ENCODE peak calls at places on chromosome 19, in eight cellular contexts. H is smooth muscle cell of the brain vasculature; Y is stimulated activated CD4-positive, alpha-beta T cell treated with anti-CD3 and anti-CD28 coated beads, TNF-alpha, amount 100 ng/mL, for 24 hours; U is psoas muscle; J is mesenchymal stem cell; K is CD8-positive, alpha-beta T cell; S is stimulated activated CD8-positive, alpha-beta memory T cell treated with anti-CD3 and anti-CD28 coated beads, Interleukin-2, amount 100 ng/mL, for 1 hour; R is left ventricle myocardium inferior. W is an unnamed sample.

GRCh38 chr19:45010306-45010705 is 9.0 kb downstream of the RELB start:
- DNase-seq in H (no peak), Y (no peak), U (no peak), J (no peak), K (no peak), S (no peak), R (no peak), W (no peak)

GRCh38 chr19:41801682-41802317 is 5.4 kb downstream of the CEACAM3 start:
- DNase-seq in H (no peak), Y (no peak), U (no peak), J (no peak), K (no peak), S (no peak), R (no peak), W (no peak)

GRCh38 chr19:2444251-2445002 is 12.3 kb downstream of the LMNB2 start:
- DNase-seq in H (no peak), Y (no peak), U (no peak), J (no peak), K (no peak), S (no peak), R (no peak), W (no peak)

GRCh38 chr19:48363810-48364563 is at the start of the genes SYNGR4 and TMEM143:
- DNase-seq in H (peak; percentile 100), Y (peak; percentile 93), U (peak; percentile 99), J (peak; percentile 99), K (peak; percentile 98), S (peak; percentile 93), R (peak; percentile 99), W (peak; percentile 99)

GRCh38 chr19:14048439-14049153 is 13.3 kb downstream of the PALM3 start:
- DNase-seq in H (no peak), Y (peak; percentile 63), U (peak; percentile 41), J (peak; percentile 88), K (peak; percentile 68), S (peak; percentile 62), R (peak; percentile 44), W (no peak)

GRCh38 chr19:38735257-38735686 is 9.0 kb downstream of the CAPN12 start:
- DNase-seq in H (no peak), Y (no peak), U (no peak), J (no peak), K (peak; percentile 17), S (no peak), R (no peak), W (no peak)

GRCh38 chr19:36097036-36097435 is 13.9 kb upstream of the OVOL3 start:
- DNase-seq in H (no peak), Y (no peak), U (no peak), J (no peak), K (no peak), S (no peak), R (no peak), W (no peak)

GRCh38 chr19:39125199-39125553 is 410 bp upstream of the PAK4 start:
- DNase-seq in H (no peak), Y (no peak), U (no peak), J (no peak), K (no peak), S (no peak), R (no peak), W (no peak)

GRCh38 chr19:18698321-18699167 is 15.1 kb downstream of the CRTC1 start:
- DNase-seq in H (no peak), Y (no peak), U (no peak), J (no peak), K (no peak), S (no peak), R (no peak), W (no peak)

GRCh38 chr19:15902254-15902653 is 4.4 kb upstream of the CYP4F2 start:
- DNase-seq in H (no peak), Y (no peak), U (no peak), J (no peak), K (no peak), S (no peak), R (no peak), W (no peak)

GRCh38 chr19:14561832-14562351 is 10.0 kb downstream of the NDUFB7 start:
- DNase-seq in H (no peak), Y (no peak), U (peak; percentile 76), J (peak; percentile 25), K (no peak), S (no peak), R (peak; percentile 57), W (no peak)

GRCh38 chr19:3474015-3474414 is 6.3 kb downstream of the SMIM24 start:
- DNase-seq in H (no peak), Y (no peak), U (no peak), J (no peak), K (no peak), S (no peak), R (no peak), W (no peak)

GRCh38 chr19:47994209-47994802 is at the start of gene ELSPBP1:
- DNase-seq in H (no peak), Y (no peak), U (no peak), J (peak; percentile 21), K (no peak), S (no peak), R (no peak), W (no peak)

GRCh38 chr19:6577410-6578125 is 13.4 kb downstream of the CD70 start:
- DNase-seq in H (no peak), Y (no peak), U (no peak), J (no peak), K (no peak), S (no peak), R (no peak), W (no peak)

GRCh38 chr19:42193706-42194105 is 23.8 kb downstream of the DEDD2 start:
- DNase-seq in H (no peak), Y (no peak), U (no peak), J (no peak), K (no peak), S (no peak), R (no peak), W (no peak)

GRCh38 chr19:33225458-33225925 is at the start of gene SLC7A10:
- DNase-seq in H (no peak), Y (no peak), U (no peak), J (no peak), K (no peak), S (no peak), R (no peak), W (no peak)

GRCh38 chr19:30492581-30492980 is 120.4 kb downstream of the ZNF536 start:
- DNase-seq in H (no peak), Y (no peak), U (no peak), J (no peak), K (no peak), S (no peak), R (no peak), W (no peak)

GRCh38 chr19:29429021-29429420 is 96.8 kb upstream of the VSTM2B start:
- DNase-seq in H (no peak), Y (no peak), U (no peak), J (no peak), K (no peak), S (no peak), R (no peak), W (no peak)

GRCh38 chr19:46466536-46467199 is 4.7 kb downstream of the PNMA8A start:
- DNase-seq in H (no peak), Y (no peak), U (peak; percentile 60), J (peak; percentile 56), K (no peak), S (no peak), R (peak; percentile 56), W (no peak)

GRCh38 chr19:48152552-48152951 is 17.6 kb downstream of the LIG1 start:
- DNase-seq in H (no peak), Y (peak; percentile 54), U (peak; percentile 45), J (peak; percentile 61), K (peak; percentile 60), S (peak; percentile 52), R (peak; percentile 49), W (peak; percentile 18)

GRCh38 chr19:43606569-43607229 is 5.2 kb upstream of the SRRM5 start:
- DNase-seq in H (no peak), Y (no peak), U (no peak), J (no peak), K (no peak), S (no peak), R (no peak), W (no peak)

GRCh38 chr19:10975374-10976036 is 14.7 kb downstream of the SMARCA4 start:
- DNase-seq in H (no peak), Y (no peak), U (peak; percentile 60), J (peak; percentile 73), K (no peak), S (no peak), R (peak; percentile 62), W (no peak)

GRCh38 chr19:10388957-10389356 is 8.6 kb upstream of the TYK2 start:
- DNase-seq in H (peak; percentile 74), Y (peak; percentile 72), U (peak; percentile 87), J (peak; percentile 81), K (peak; percentile 77), S (peak; percentile 75), R (peak; percentile 88), W (peak; percentile 77)

GRCh38 chr19:13872339-13872694 is 4.6 kb upstream of the NANOS3 start:
- DNase-seq in H (no peak), Y (no peak), U (no peak), J (no peak), K (no peak), S (no peak), R (no peak), W (no peak)

GRCh38 chr19:55546822-55547614 is 1.7 kb upstream of the SBK3 start:
- DNase-seq in H (no peak), Y (no peak), U (peak; percentile 86), J (peak; percentile 46), K (no peak), S (no peak), R (peak; percentile 85), W (no peak)

GRCh38 chr19:15463865-15464371 is 426 bp downstream of the RASAL3 start:
- DNase-seq in H (no peak), Y (peak; percentile 56), U (no peak), J (no peak), K (peak; percentile 73), S (peak; percentile 54), R (no peak), W (no peak)